ENCODE peak calls at places on chromosomes 11 and 22, in seven cellular contexts. B, Z, T, I, J, R and E are unnamed samples. For H3K36me3, the result is how much of the 10 kb centered on the place peaks cover.

GRCh38 chr11:74279256-74279655 is 32.2 kb downstream of the P4HA3 start:
- DNase-seq in B (no peak), Z (no peak), T (no peak), I (peak), J (no peak), R (no peak), E (no peak)

GRCh38 chr11:95255523-95256165 is 24.6 kb upstream of the SESN3 start:
- DNase-seq in B (no peak), Z (no peak), T (no peak), I (no peak), J (no peak), R (no peak), E (no peak)

GRCh38 chr22:22748297-22748743 is 103.9 kb downstream of the GGTLC2 start:
- DNase-seq in B (no peak), Z (no peak), T (no peak), I (peak), J (peak), R (no peak), E (no peak)

GRCh38 chr11:65224939-65225283 is 36.9 kb upstream of the POLA2 start:
- DNase-seq in B (no peak), Z (no peak), T (peak), I (peak), J (no peak), R (no peak), E (no peak)

GRCh38 chr22:23709107-23709506 is 18.3 kb downstream of the RGL4 start:
- DNase-seq in B (no peak), Z (no peak), T (no peak), I (peak), J (no peak), R (no peak), E (no peak)

GRCh38 chr11:63805844-63806415 is 7.3 kb upstream of the SPINDOC start:
- DNase-seq in B (peak), Z (no peak), T (no peak), I (no peak), J (no peak), R (peak), E (peak)

GRCh38 chr11:27720277-27720830 is 20.1 kb upstream of the BDNF start:
- DNase-seq in B (no peak), Z (no peak), T (no peak), I (peak), J (no peak), R (no peak), E (peak)

GRCh38 chr22:19292262-19293230 is 1.0 kb upstream of the CLTCL1 start:
- DNase-seq in B (no peak), Z (no peak), T (peak), I (no peak), J (peak), R (no peak), E (no peak)

GRCh38 chr11:114162719-114163123 is 103.2 kb downstream of the ZBTB16 start:
- DNase-seq in B (peak), Z (no peak), T (peak), I (peak), J (peak), R (peak), E (peak)

GRCh38 chr11:36408476-36409136 is 101.5 kb downstream of the TRAF6 start:
- DNase-seq in B (no peak), Z (no peak), T (no peak), I (no peak), J (no peak), R (no peak), E (no peak)
- H3K36me3 ChIP-seq in B (under half), Z (under half), T (under half), I (under half), J (under half), R (under half), E (under half)

GRCh38 chr11:9405721-9406120 is 21.3 kb downstream of the IPO7 start:
- DNase-seq in B (no peak), Z (no peak), T (no peak), I (peak), J (no peak), R (no peak), E (no peak)
- H3K36me3 ChIP-seq in B (under half), Z (under half), T (under half), I (under half), J (under half), R (under half), E (under half)

GRCh38 chr22:17103351-17103750 is 17.8 kb downstream of the TMEM121B start:
- DNase-seq in B (no peak), Z (no peak), T (no peak), I (no peak), J (no peak), R (no peak), E (no peak)
- H3K36me3 ChIP-seq in B (under half), Z (under half), T (half or more), I (under half), J (under half), R (under half), E (under half)

GRCh38 chr11:120805960-120806555 is 217.8 kb upstream of the TBCEL start:
- DNase-seq in B (no peak), Z (no peak), T (no peak), I (no peak), J (no peak), R (no peak), E (no peak)
- H3K36me3 ChIP-seq in B (under half), Z (under half), T (under half), I (under half), J (under half), R (under half), E (under half)

DNA sequence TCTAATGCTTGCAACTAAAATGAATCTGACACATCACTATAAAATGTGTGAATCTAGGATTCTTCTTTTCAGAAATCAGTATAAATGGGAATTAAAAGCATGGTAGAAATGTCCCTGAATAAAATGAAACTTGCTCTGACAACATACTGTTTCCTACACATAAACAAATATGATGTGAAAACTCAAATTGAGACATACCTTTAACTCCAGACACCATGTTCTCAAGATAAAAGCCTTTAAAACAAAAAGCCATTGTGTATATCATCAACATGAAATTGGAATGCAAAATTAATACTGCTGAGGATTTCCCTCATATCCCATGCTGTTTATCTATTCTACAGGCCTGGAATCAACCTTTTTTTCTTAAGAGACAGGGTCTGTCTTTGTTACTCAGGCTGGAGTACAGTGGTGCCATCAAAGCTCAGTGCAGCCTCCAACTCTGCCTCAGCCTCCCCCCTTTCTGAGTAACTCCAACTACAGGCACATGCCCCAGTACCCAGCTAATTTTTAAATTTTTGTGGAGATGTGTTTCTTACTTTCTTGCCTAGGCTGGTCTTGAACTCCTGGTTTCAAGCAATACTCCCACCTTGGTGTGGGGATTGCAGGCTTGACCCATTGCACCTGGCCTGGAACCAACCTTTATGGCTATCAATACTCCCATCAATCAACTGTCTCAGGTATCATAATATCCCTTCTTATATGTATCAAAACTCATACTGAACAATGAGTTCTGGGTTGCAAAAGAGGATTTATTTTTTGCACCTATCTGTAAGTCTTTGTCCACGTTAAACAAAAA is 6.7 kb downstream of the TAF1D start:
- DNase-seq in B (no peak), Z (no peak), T (no peak), I (no peak), J (no peak), R (no peak), E (no peak)
- H3K36me3 ChIP-seq in B (under half), Z (under half), T (half or more), I (half or more), J (under half), R (under half), E (half or more)

GRCh38 chr11:128484172-128484571 is 103.2 kb downstream of the ETS1 start:
- DNase-seq in B (no peak), Z (no peak), T (no peak), I (no peak), J (no peak), R (no peak), E (no peak)
- H3K36me3 ChIP-seq in B (under half), Z (under half), T (half or more), I (half or more), J (under half), R (under half), E (under half)